ENCODE peak calls at places on chromosomes 6 and 20, in seven cellular contexts. K is transverse colon, C is GM12878, O is upper lobe of left lung, X is H1, E is spleen, G is endothelial cell of umbilical vein. U is an unnamed sample.

GRCh38 chr6:119226089-119226488 is 123.5 kb downstream of the MAN1A1 start:
- DNase-seq in X (no peak), K (no peak), E (no peak), C (no peak), G (no peak), O (no peak), U (no peak)

GRCh38 chr6:7974553-7974931 is 64.0 kb upstream of the TXNDC5 start:
- DNase-seq in E (no peak), X (no peak), C (no peak), O (no peak), G (no peak), K (no peak), U (no peak)

GRCh38 chr6:133945158-133945557 is 7.9 kb upstream of the TBPL1 start:
- DNase-seq in C (no peak), E (no peak), K (no peak), X (no peak), O (no peak), G (no peak), U (no peak)

GRCh38 chr6:24721461-24722215 is 2.7 kb upstream of the C6orf62 start:
- DNase-seq in G (no peak), C (no peak), X (no peak), O (peak; percentile 86), K (peak; percentile 90), E (no peak), U (no peak)

GRCh38 chr20:63924241-63924640 is 29.3 kb downstream of the DNAJC5 start:
- DNase-seq in O (no peak), C (no peak), G (no peak), X (no peak), E (no peak), K (no peak), U (no peak)

GRCh38 chr6:73364549-73364948 is 2.1 kb downstream of the KHDC3L start:
- DNase-seq in O (no peak), X (no peak), E (no peak), K (no peak), C (no peak), G (no peak), U (no peak)

GRCh38 chr6:92810913-92811312 is 608.4 kb downstream of the EPHA7 start:
- DNase-seq in G (peak; percentile 45), X (peak; percentile 19), O (no peak), C (peak; percentile 13), K (no peak), E (no peak), U (no peak)

GRCh38 chr20:1664911-1665310 is 7.3 kb upstream of the SIRPG start:
- DNase-seq in G (no peak), C (peak; percentile 19), E (peak; percentile 84), O (peak; percentile 28), K (peak; percentile 37), X (no peak), U (no peak)

GRCh38 chr6:33686225-33686742 is 25.2 kb downstream of the UQCC2 start:
- DNase-seq in C (no peak), X (no peak), E (no peak), K (no peak), G (no peak), O (no peak), U (no peak)

GRCh38 chr6:24257282-24257681 is 100.6 kb downstream of the DCDC2 start:
- DNase-seq in K (no peak), X (no peak), C (no peak), E (no peak), G (no peak), O (no peak), U (no peak)

GRCh38 chr6:34248198-34248726 is 544 bp downstream of the SMIM29 start:
- DNase-seq in C (no peak), X (no peak), K (peak; percentile 75), O (peak; percentile 74), E (peak; percentile 93), G (peak; percentile 40), U (peak; percentile 85)

GRCh38 chr20:63651942-63652191 is 1.4 kb downstream of the STMN3 start:
- DNase-seq in X (no peak), G (no peak), C (no peak), K (no peak), O (no peak), E (peak; percentile 82), U (peak; percentile 79)

GRCh38 chr6:80161438-80161837 is 55.0 kb downstream of the BCKDHB start:
- DNase-seq in O (no peak), G (no peak), E (no peak), X (no peak), C (no peak), K (no peak), U (no peak)

GRCh38 chr6:125812394-125813231 is 21.9 kb downstream of the NCOA7 start:
- DNase-seq in K (no peak), X (no peak), O (no peak), E (no peak), G (peak; percentile 98), C (no peak), U (no peak)

GRCh38 chr6:128738112-128738511 is 144.8 kb upstream of the LAMA2 start:
- DNase-seq in K (peak; percentile 16), X (no peak), E (no peak), G (no peak), O (no peak), C (no peak), U (no peak)

DNA sequence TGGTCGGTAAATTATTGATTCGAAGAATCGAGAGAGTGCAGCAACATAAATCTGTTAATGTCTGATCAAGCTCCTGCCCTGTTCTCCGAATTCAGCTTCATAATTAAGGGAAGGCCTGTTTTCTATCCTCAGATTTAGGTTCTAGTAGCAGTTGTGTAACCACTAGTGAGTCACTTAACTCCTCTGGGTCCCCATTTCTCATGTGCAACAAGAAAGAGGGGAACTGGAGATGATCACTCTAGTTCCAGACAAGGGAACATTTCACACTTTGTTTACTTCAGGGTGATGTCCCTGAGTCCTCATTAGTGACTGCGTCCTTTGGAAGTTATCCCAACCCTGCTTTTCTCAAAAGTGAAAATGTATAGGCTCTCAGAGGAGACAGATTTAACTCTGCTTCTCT is 68.1 kb upstream of the RNF146 start:
- DNase-seq in O (no peak), E (no peak), K (no peak), G (no peak), C (no peak), X (no peak), U (no peak)
- TF ChIP-seq POLR2AphosphoS5 in O (no peak), E (no peak), K (no peak), G (no peak), C (no peak), X (no peak), U (no peak)

GRCh38 chr6:10722820-10723651 is at the start of gene TMEM14C:
- DNase-seq in K (peak; percentile 99), C (peak; percentile 71), E (peak; percentile 99), G (peak; percentile 98), O (peak; percentile 100), X (peak; percentile 95), U (peak; percentile 99)
- TF ChIP-seq CTCF in K (no peak), C (no peak), E (peak; percentile 24), G (no peak), O (no peak), X (no peak), U (no peak)

GRCh38 chr6:144561455-144562043 is 276.4 kb downstream of the UTRN start:
- DNase-seq in K (no peak), C (no peak), G (no peak), O (no peak), X (no peak), E (no peak), U (no peak)

GRCh38 chr6:144555078-144555477 is 269.9 kb downstream of the UTRN start:
- DNase-seq in K (no peak), E (no peak), C (no peak), X (no peak), O (no peak), G (no peak), U (no peak)

GRCh38 chr6:144564202-144564601 is 279.1 kb downstream of the UTRN start:
- DNase-seq in E (no peak), X (no peak), C (no peak), G (no peak), K (no peak), O (no peak), U (no peak)

GRCh38 chr6:144559865-144560603 is 274.9 kb downstream of the UTRN start:
- DNase-seq in X (no peak), G (peak; percentile 65), E (no peak), O (no peak), K (no peak), C (no peak), U (no peak)
- H3K27ac ChIP-seq in X (no peak overlapping the region), G (peak overlapping the region; percentile 52), E (peak overlapping the region; percentile 14), O (no peak overlapping the region), K (no peak overlapping the region), C (no peak overlapping the region), U (no peak overlapping the region)

DNA sequence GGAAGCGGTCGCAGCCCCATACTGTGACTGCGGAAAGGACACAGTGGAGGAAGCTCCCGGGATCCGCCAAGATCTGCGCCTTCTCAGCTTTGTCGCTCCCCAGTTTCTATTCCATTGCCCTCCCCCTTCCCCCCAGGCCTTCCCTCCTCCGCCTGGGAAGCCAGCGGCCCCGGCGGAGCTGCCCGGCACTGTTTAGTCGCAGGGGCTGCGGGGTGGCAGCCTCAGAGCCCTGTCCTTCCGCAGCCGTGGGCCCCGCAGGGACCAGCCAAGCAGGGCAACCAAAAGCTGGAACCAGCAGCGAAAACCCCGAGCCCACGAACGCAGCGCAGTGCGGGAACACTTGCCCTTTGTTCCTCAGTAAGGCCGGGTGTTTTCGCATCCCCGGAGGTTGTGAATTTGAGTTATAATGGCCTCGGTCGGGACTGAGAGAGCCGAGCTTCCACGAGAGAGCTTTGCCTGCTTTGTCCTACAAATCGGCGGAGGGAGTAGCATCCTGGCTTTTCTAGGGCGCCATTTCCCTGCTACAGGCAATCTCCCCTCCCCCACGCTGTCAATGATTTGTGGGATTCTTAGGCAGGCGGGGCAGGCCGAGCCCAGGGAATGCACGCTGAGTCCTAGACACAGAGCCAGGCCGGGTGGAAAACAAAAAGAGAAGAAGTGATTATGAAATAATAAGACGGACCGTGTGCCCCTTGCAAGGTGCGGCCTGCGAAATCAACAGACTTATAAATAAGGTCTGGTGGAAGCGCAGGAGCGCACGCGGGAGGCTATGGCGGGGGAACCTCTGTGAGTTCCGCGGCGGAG is 4.0 kb upstream of the TUBB2B start:
- DNase-seq in G (peak; percentile 46), O (peak; percentile 84), E (no peak), C (no peak), X (no peak), K (peak; percentile 84), U (no peak)
- TF ChIP-seq POLR2AphosphoS5 in G (no peak), O (peak; percentile 50), E (peak; percentile 41), C (no peak), X (peak; percentile 57), K (peak; percentile 63), U (no peak)

DNA sequence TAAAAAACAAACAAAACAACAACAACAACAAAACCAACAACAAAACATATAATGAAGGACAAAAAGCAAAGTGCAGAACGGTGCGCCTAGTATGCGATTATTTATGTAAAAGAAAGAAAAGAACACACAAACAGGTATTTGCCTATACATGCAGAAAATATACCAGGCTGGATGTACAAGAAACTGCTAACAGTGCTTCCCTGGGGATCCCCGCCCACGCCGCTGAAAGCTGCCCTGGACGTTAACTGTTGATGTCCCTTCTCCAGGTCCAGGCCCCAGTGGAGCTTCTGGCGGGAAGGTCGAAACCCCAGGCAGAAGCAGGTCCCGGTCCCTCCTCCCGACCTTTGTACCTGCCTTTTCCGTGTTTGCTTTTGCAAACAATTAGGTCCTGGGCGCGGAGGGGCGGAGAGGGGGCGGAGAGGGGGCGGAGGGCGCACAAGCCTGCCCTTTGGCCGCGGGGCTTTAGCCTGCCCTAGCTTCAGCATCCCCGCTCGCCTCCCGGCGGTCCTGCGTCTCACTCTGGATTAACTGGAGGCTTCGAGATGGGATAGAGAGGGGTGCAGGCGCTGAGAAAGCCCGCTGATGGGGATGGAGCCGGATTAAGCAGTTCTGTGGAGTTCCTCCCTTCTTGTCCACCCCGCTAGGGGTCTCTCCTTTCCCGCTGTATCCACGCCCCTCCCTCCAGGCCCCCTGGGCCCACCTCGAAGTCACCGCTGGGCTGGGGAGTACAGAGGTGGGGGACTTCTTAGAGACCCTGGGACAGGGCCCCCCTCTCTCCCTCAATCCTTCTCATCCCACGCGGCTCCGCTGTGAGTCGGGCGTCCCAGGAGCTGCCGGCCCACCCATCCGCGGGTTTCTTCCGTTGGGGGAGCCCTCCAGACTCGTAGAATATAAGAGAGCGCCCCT is 8.2 kb upstream of the AHCY start:
- DNase-seq in O (no peak), G (no peak), X (peak; percentile 47), C (no peak), K (peak; percentile 86), E (no peak), U (no peak)
- TF ChIP-seq CTCF in O (no peak), G (peak; percentile 19), X (peak; percentile 25), C (peak; percentile 16), K (no peak), E (no peak), U (no peak)

U was measured in suprapubic skin.